ENCODE peak calls at places on chromosomes 5 and 9, in six cellular contexts. L is AG09309, F is A172, M is right cardiac atrium, A is HTR-8/SVneo, C is NCI-H146. S is an unnamed sample.

GRCh38 chr5:159833088-159833487 is 83.2 kb upstream of the ADRA1B start:
- DNase-seq in F (no peak), A (no peak), L (no peak), C (no peak), M (no peak), S (no peak)

GRCh38 chr9:101242651-101243050 is 142.2 kb downstream of the BAAT start:
- DNase-seq in F (no peak), C (no peak), L (no peak), M (no peak), A (no peak), S (no peak)

GRCh38 chr9:128689820-128690683 is 1.0 kb downstream of the SET start:
- DNase-seq in M (peak; percentile 73), F (no peak), C (peak; percentile 49), A (no peak), L (no peak), S (peak; percentile 40)

GRCh38 chr9:123867971-123868370 is 62.0 kb downstream of the DENND1A start:
- DNase-seq in L (peak; percentile 10), M (no peak), F (no peak), A (no peak), C (no peak), S (no peak)

GRCh38 chr5:96875805-96876291 is 452 bp upstream of the ERAP2 start:
- DNase-seq in F (no peak), C (no peak), L (no peak), A (no peak), M (no peak), S (peak; percentile 78)

GRCh38 chr5:119578937-119579336 is 50.4 kb upstream of the FAM170A start:
- DNase-seq in L (no peak), F (peak; percentile 68), A (no peak), C (peak; percentile 47), M (no peak), S (peak; percentile 36)

GRCh38 chr5:61330341-61330878 is 1.6 kb upstream of the ZSWIM6 start:
- DNase-seq in M (peak; percentile 66), F (peak; percentile 61), L (no peak), C (peak; percentile 82), A (no peak), S (peak; percentile 80)

GRCh38 chr5:58410441-58410840 is 49.4 kb downstream of the PLK2 start:
- DNase-seq in F (peak; percentile 69), C (peak; percentile 3), L (peak; percentile 47), A (peak; percentile 9), M (no peak), S (peak; percentile 83)

GRCh38 chr5:72408602-72409001 is 88.4 kb downstream of the PTCD2 start:
- DNase-seq in M (no peak), L (no peak), F (no peak), A (no peak), C (no peak), S (no peak)

GRCh38 chr9:86075132-86075807 is 24.1 kb downstream of the GOLM1 start:
- DNase-seq in C (no peak), L (no peak), F (no peak), M (no peak), A (no peak), S (no peak)

GRCh38 chr9:129552064-129552463 is 68.8 kb downstream of the C9orf50 start:
- DNase-seq in C (no peak), A (no peak), M (peak; percentile 67), F (no peak), L (no peak), S (peak; percentile 33)

GRCh38 chr5:126469925-126470324 is 46.7 kb downstream of the GRAMD2B start:
- DNase-seq in A (no peak), F (no peak), M (no peak), L (no peak), C (no peak), S (no peak)